ENCODE peak calls at places on chromosomes 11 and 22, in eight cellular contexts. One of them, this sample, is unnamed. For H3K4me1, the result is how much of the 10 kb centered on the place peaks cover.

GRCh38 chr11:69164824-69165223 is 9.1 kb downstream of the SMIM38 start:
- DNase-seq in fibroblast of lung: no peak
- DNase-seq in psoas muscle: no peak
- DNase-seq in body of pancreas: no peak
- DNase-seq in HCT116: no peak
- DNase-seq in transverse colon: no peak
- DNase-seq in heart left ventricle: no peak
- DNase-seq in CD8-positive, alpha-beta T cell: no peak
- DNase-seq in this sample: no peak

GRCh38 chr11:1377231-1377780 is 12.4 kb upstream of the BRSK2 start:
- DNase-seq in psoas muscle: no peak
- DNase-seq in fibroblast of lung: no peak
- DNase-seq in CD8-positive, alpha-beta T cell: no peak
- DNase-seq in heart left ventricle: no peak
- DNase-seq in body of pancreas: no peak
- DNase-seq in HCT116: no peak
- DNase-seq in transverse colon: no peak
- DNase-seq in this sample: no peak

GRCh38 chr22:44031111-44031963 is 7.2 kb downstream of the PARVB start:
- DNase-seq in psoas muscle: no peak
- DNase-seq in body of pancreas: no peak
- DNase-seq in CD8-positive, alpha-beta T cell: no peak
- DNase-seq in HCT116: no peak
- DNase-seq in fibroblast of lung: no peak
- DNase-seq in heart left ventricle: no peak
- DNase-seq in transverse colon: no peak
- DNase-seq in this sample: no peak

GRCh38 chr11:1317432-1317831 is 8.0 kb upstream of the TOLLIP start:
- DNase-seq in body of pancreas: peak
- DNase-seq in transverse colon: no peak
- DNase-seq in fibroblast of lung: no peak
- DNase-seq in HCT116: no peak
- DNase-seq in psoas muscle: no peak
- DNase-seq in CD8-positive, alpha-beta T cell: no peak
- DNase-seq in heart left ventricle: no peak
- DNase-seq in this sample: no peak

GRCh38 chr22:50577987-50578775 is at the start of gene CPT1B:
- DNase-seq in psoas muscle: peak
- DNase-seq in CD8-positive, alpha-beta T cell: no peak
- DNase-seq in fibroblast of lung: no peak
- DNase-seq in transverse colon: no peak
- DNase-seq in heart left ventricle: peak
- DNase-seq in body of pancreas: no peak
- DNase-seq in HCT116: no peak
- DNase-seq in this sample: no peak

GRCh38 chr11:64019106-64020031 is 16.4 kb upstream of the FLRT1 start:
- DNase-seq in body of pancreas: peak
- DNase-seq in HCT116: no peak
- DNase-seq in fibroblast of lung: no peak
- DNase-seq in CD8-positive, alpha-beta T cell: no peak
- DNase-seq in heart left ventricle: peak
- DNase-seq in transverse colon: no peak
- DNase-seq in psoas muscle: no peak
- DNase-seq in this sample: no peak

GRCh38 chr11:33406241-33406640 is 149.1 kb downstream of the HIPK3 start:
- DNase-seq in psoas muscle: no peak
- DNase-seq in fibroblast of lung: no peak
- DNase-seq in transverse colon: no peak
- DNase-seq in heart left ventricle: no peak
- DNase-seq in CD8-positive, alpha-beta T cell: no peak
- DNase-seq in body of pancreas: no peak
- DNase-seq in HCT116: no peak
- DNase-seq in this sample: no peak

GRCh38 chr22:39117585-39118191 is 20.6 kb downstream of the APOBEC3H start:
- DNase-seq in fibroblast of lung: peak
- DNase-seq in HCT116: peak
- DNase-seq in heart left ventricle: peak
- DNase-seq in CD8-positive, alpha-beta T cell: peak
- DNase-seq in psoas muscle: no peak
- DNase-seq in body of pancreas: peak
- DNase-seq in transverse colon: peak
- DNase-seq in this sample: peak

GRCh38 chr22:40487663-40488249 is 117.4 kb downstream of the SGSM3 start:
- DNase-seq in psoas muscle: no peak
- DNase-seq in transverse colon: no peak
- DNase-seq in HCT116: no peak
- DNase-seq in CD8-positive, alpha-beta T cell: no peak
- DNase-seq in body of pancreas: no peak
- DNase-seq in fibroblast of lung: peak
- DNase-seq in heart left ventricle: no peak
- DNase-seq in this sample: no peak

GRCh38 chr11:46001427-46002049 is 79.1 kb downstream of the LARGE2 start:
- DNase-seq in body of pancreas: no peak
- DNase-seq in fibroblast of lung: peak
- DNase-seq in transverse colon: no peak
- DNase-seq in heart left ventricle: no peak
- DNase-seq in psoas muscle: no peak
- DNase-seq in HCT116: no peak
- DNase-seq in CD8-positive, alpha-beta T cell: no peak
- DNase-seq in this sample: no peak
- H3K4me3 ChIP-seq in body of pancreas: no peak
- H3K4me3 ChIP-seq in fibroblast of lung: no peak
- H3K4me3 ChIP-seq in transverse colon: no peak
- H3K4me3 ChIP-seq in heart left ventricle: no peak
- H3K4me3 ChIP-seq in psoas muscle: no peak
- H3K4me3 ChIP-seq in HCT116: no peak
- H3K4me3 ChIP-seq in CD8-positive, alpha-beta T cell: no peak
- H3K4me3 ChIP-seq in this sample: no peak

GRCh38 chr11:103888541-103888951 is 147.9 kb upstream of the DDI1 start:
- DNase-seq in CD8-positive, alpha-beta T cell: no peak
- DNase-seq in transverse colon: no peak
- DNase-seq in HCT116: no peak
- DNase-seq in body of pancreas: no peak
- DNase-seq in psoas muscle: no peak
- DNase-seq in fibroblast of lung: peak
- DNase-seq in heart left ventricle: no peak
- DNase-seq in this sample: no peak
- H3K4me1 ChIP-seq in CD8-positive, alpha-beta T cell: under half
- H3K4me1 ChIP-seq in transverse colon: under half
- H3K4me1 ChIP-seq in HCT116: under half
- H3K4me1 ChIP-seq in body of pancreas: under half
- H3K4me1 ChIP-seq in psoas muscle: under half
- H3K4me1 ChIP-seq in fibroblast of lung: under half
- H3K4me1 ChIP-seq in heart left ventricle: under half
- H3K4me1 ChIP-seq in this sample: under half

DNA sequence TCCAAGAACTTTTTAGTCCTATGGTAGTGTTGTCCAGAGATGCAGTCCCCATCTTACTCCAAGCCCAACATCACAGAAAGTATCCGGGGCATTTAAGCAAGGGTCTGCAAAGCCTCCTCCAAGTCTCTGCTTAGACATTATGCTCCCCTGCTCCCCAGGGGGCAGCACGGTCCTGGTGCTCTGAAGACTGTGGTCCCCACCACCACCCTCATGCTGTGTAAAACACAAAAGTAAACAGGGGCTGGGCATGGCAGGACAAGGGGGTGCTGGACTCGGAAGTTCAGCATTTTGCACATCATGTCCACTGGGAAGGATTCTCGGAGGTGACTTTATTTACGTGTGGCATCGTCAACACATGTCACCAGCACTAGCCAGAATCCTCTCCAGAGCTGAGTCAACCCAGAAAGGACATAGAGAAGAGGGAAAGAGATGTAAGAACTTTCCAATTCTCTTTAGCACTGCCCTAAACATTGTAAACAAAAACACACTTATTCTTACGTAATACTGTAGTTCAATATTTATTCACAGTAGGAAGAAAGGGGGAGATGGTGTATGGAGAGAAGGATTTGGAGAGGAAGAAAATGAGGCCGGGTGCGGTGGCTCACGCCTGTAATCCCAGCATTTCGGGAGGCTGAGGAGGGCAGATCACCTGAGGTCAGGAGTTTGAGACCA is 37.7 kb downstream of the TCIRG1 start:
- DNase-seq in body of pancreas: peak
- DNase-seq in psoas muscle: no peak
- DNase-seq in HCT116: no peak
- DNase-seq in fibroblast of lung: no peak
- DNase-seq in heart left ventricle: no peak
- DNase-seq in transverse colon: no peak
- DNase-seq in CD8-positive, alpha-beta T cell: no peak
- DNase-seq in this sample: no peak
- TF ChIP-seq CTCF in body of pancreas: peak
- TF ChIP-seq CTCF in psoas muscle: no peak
- TF ChIP-seq CTCF in HCT116: no peak
- TF ChIP-seq CTCF in fibroblast of lung: peak
- TF ChIP-seq CTCF in heart left ventricle: no peak
- TF ChIP-seq CTCF in transverse colon: no peak
- TF ChIP-seq CTCF in CD8-positive, alpha-beta T cell: no peak
- TF ChIP-seq CTCF in this sample: no peak

GRCh38 chr11:70573701-70574151 is 175.4 kb downstream of the CTTN start:
- DNase-seq in body of pancreas: no peak
- DNase-seq in transverse colon: no peak
- DNase-seq in fibroblast of lung: no peak
- DNase-seq in heart left ventricle: no peak
- DNase-seq in HCT116: no peak
- DNase-seq in psoas muscle: no peak
- DNase-seq in CD8-positive, alpha-beta T cell: no peak
- DNase-seq in this sample: peak

GRCh38 chr11:70570693-70571395 is 172.5 kb downstream of the CTTN start:
- DNase-seq in fibroblast of lung: peak
- DNase-seq in transverse colon: no peak
- DNase-seq in psoas muscle: no peak
- DNase-seq in HCT116: no peak
- DNase-seq in body of pancreas: no peak
- DNase-seq in CD8-positive, alpha-beta T cell: no peak
- DNase-seq in heart left ventricle: no peak
- DNase-seq in this sample: no peak

GRCh38 chr11:70574725-70575347 is 176.5 kb downstream of the CTTN start:
- DNase-seq in transverse colon: no peak
- DNase-seq in HCT116: no peak
- DNase-seq in fibroblast of lung: no peak
- DNase-seq in heart left ventricle: no peak
- DNase-seq in CD8-positive, alpha-beta T cell: no peak
- DNase-seq in body of pancreas: no peak
- DNase-seq in psoas muscle: no peak
- DNase-seq in this sample: peak

GRCh38 chr11:70575396-70576060 is 177.2 kb downstream of the CTTN start:
- DNase-seq in HCT116: no peak
- DNase-seq in psoas muscle: no peak
- DNase-seq in heart left ventricle: peak
- DNase-seq in body of pancreas: no peak
- DNase-seq in fibroblast of lung: no peak
- DNase-seq in transverse colon: no peak
- DNase-seq in CD8-positive, alpha-beta T cell: no peak
- DNase-seq in this sample: peak

GRCh38 chr11:70572974-70573260 is 174.6 kb downstream of the CTTN start:
- DNase-seq in CD8-positive, alpha-beta T cell: no peak
- DNase-seq in psoas muscle: no peak
- DNase-seq in HCT116: no peak
- DNase-seq in body of pancreas: no peak
- DNase-seq in fibroblast of lung: no peak
- DNase-seq in heart left ventricle: no peak
- DNase-seq in transverse colon: no peak
- DNase-seq in this sample: peak
- H3K4me3 ChIP-seq in CD8-positive, alpha-beta T cell: no peak
- H3K4me3 ChIP-seq in psoas muscle: no peak
- H3K4me3 ChIP-seq in HCT116: no peak
- H3K4me3 ChIP-seq in body of pancreas: no peak
- H3K4me3 ChIP-seq in fibroblast of lung: no peak
- H3K4me3 ChIP-seq in heart left ventricle: no peak
- H3K4me3 ChIP-seq in transverse colon: no peak
- H3K4me3 ChIP-seq in this sample: no peak

DNA sequence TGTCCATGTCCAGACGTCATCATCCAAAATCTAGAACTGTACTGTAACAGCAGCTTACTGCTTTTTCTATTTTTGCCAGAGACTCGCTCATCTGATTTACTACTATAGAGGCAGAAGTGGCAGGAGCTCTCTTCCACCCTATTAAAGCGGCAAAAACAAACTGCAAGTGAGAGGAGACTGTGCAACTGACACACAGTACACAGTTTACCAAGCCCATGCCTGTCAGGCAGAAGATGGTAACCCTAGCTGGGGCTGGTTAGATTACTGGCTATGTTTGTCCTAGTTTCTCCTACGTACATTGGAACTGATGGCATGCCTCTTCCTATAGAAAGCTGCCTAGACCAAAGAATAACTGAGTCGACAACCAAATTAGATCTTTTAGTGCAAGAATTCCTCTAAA is 51.8 kb downstream of the CELF1 start:
- DNase-seq in fibroblast of lung: no peak
- DNase-seq in CD8-positive, alpha-beta T cell: no peak
- DNase-seq in transverse colon: no peak
- DNase-seq in psoas muscle: no peak
- DNase-seq in heart left ventricle: no peak
- DNase-seq in body of pancreas: no peak
- DNase-seq in HCT116: no peak
- DNase-seq in this sample: no peak
- H3K4me1 ChIP-seq in fibroblast of lung: under half
- H3K4me1 ChIP-seq in CD8-positive, alpha-beta T cell: under half
- H3K4me1 ChIP-seq in transverse colon: under half
- H3K4me1 ChIP-seq in psoas muscle: half or more
- H3K4me1 ChIP-seq in heart left ventricle: under half
- H3K4me1 ChIP-seq in body of pancreas: under half
- H3K4me1 ChIP-seq in HCT116: under half
- H3K4me1 ChIP-seq in this sample: under half

GRCh38 chr11:117300773-117301172 is 9.6 kb downstream of the BACE1-AS start:
- DNase-seq in fibroblast of lung: peak
- DNase-seq in transverse colon: no peak
- DNase-seq in HCT116: no peak
- DNase-seq in body of pancreas: no peak
- DNase-seq in CD8-positive, alpha-beta T cell: no peak
- DNase-seq in heart left ventricle: no peak
- DNase-seq in psoas muscle: no peak
- DNase-seq in this sample: no peak

GRCh38 chr11:117303101-117303500 is 12.0 kb downstream of the BACE1-AS start:
- DNase-seq in CD8-positive, alpha-beta T cell: no peak
- DNase-seq in fibroblast of lung: no peak
- DNase-seq in heart left ventricle: no peak
- DNase-seq in psoas muscle: no peak
- DNase-seq in body of pancreas: peak
- DNase-seq in transverse colon: no peak
- DNase-seq in HCT116: no peak
- DNase-seq in this sample: no peak

GRCh38 chr11:117309310-117309709 is 6.7 kb downstream of the BACE1 start:
- DNase-seq in fibroblast of lung: no peak
- DNase-seq in HCT116: no peak
- DNase-seq in psoas muscle: no peak
- DNase-seq in body of pancreas: no peak
- DNase-seq in CD8-positive, alpha-beta T cell: no peak
- DNase-seq in heart left ventricle: no peak
- DNase-seq in transverse colon: no peak
- DNase-seq in this sample: no peak

GRCh38 chr11:117302228-117302627 is 11.1 kb downstream of the BACE1-AS start:
- DNase-seq in psoas muscle: no peak
- DNase-seq in CD8-positive, alpha-beta T cell: no peak
- DNase-seq in fibroblast of lung: no peak
- DNase-seq in HCT116: no peak
- DNase-seq in transverse colon: no peak
- DNase-seq in heart left ventricle: no peak
- DNase-seq in body of pancreas: no peak
- DNase-seq in this sample: no peak

GRCh38 chr11:117305145-117305544 is 10.9 kb downstream of the BACE1 start:
- DNase-seq in transverse colon: no peak
- DNase-seq in fibroblast of lung: no peak
- DNase-seq in HCT116: no peak
- DNase-seq in body of pancreas: peak
- DNase-seq in psoas muscle: no peak
- DNase-seq in CD8-positive, alpha-beta T cell: no peak
- DNase-seq in heart left ventricle: no peak
- DNase-seq in this sample: no peak
- TF ChIP-seq CTCF in transverse colon: no peak
- TF ChIP-seq CTCF in fibroblast of lung: no peak
- TF ChIP-seq CTCF in HCT116: no peak
- TF ChIP-seq CTCF in body of pancreas: no peak
- TF ChIP-seq CTCF in psoas muscle: no peak
- TF ChIP-seq CTCF in CD8-positive, alpha-beta T cell: no peak
- TF ChIP-seq CTCF in heart left ventricle: no peak
- TF ChIP-seq CTCF in this sample: no peak

This sample was measured in mucosa of descending colon.